ENCODE peak calls at places on chromosome 6, in six cellular contexts. Q is PC-3, Z is hepatocyte, Y is HCT116, T is neural progenitor cell, V is GM23338. N is an unnamed sample.

GRCh38 chr6:164008902-164009301 is 594.4 kb downstream of the QKI start:
- DNase-seq in Q (no peak), Z (no peak), Y (no peak), T (no peak), V (no peak), N (no peak)

GRCh38 chr6:132076452-132076851 is 125.3 kb upstream of the CCN2 start:
- DNase-seq in Q (no peak), Z (no peak), Y (no peak), T (no peak), V (no peak), N (no peak)

GRCh38 chr6:16333580-16333979 is 95.2 kb downstream of the GMPR start:
- DNase-seq in Q (peak; percentile 84), Z (no peak), Y (no peak), T (no peak), V (no peak), N (no peak)

GRCh38 chr6:73372516-73372915 is 2.8 kb upstream of the OOEP start:
- DNase-seq in Q (no peak), Z (no peak), Y (no peak), T (no peak), V (no peak), N (no peak)

GRCh38 chr6:162532283-162533008 is 195.1 kb downstream of the PRKN start:
- DNase-seq in Q (no peak), Z (no peak), Y (no peak), T (no peak), V (no peak), N (no peak)

GRCh38 chr6:141141870-141142269 is 990.9 kb upstream of the GJE1 start:
- DNase-seq in Q (peak; percentile 12), Z (no peak), Y (no peak), T (no peak), V (no peak), N (no peak)

GRCh38 chr6:15254074-15254975 is 8.5 kb downstream of the JARID2 start:
- DNase-seq in Q (peak; percentile 61), Z (no peak), Y (no peak), T (peak; percentile 41), V (no peak), N (no peak)

GRCh38 chr6:158905277-158905676 is 86.1 kb upstream of the EZR start:
- DNase-seq in Q (no peak), Z (no peak), Y (peak; percentile 47), T (no peak), V (no peak), N (no peak)

GRCh38 chr6:155341130-155341828 is 27.0 kb upstream of the TFB1M start:
- DNase-seq in Q (peak; percentile 74), Z (no peak), Y (no peak), T (no peak), V (no peak), N (no peak)

GRCh38 chr6:57106990-57107389 is 17.0 kb downstream of the ZNF451 start:
- DNase-seq in Q (no peak), Z (no peak), Y (no peak), T (no peak), V (no peak), N (no peak)

GRCh38 chr6:144036064-144036873 is 28.2 kb upstream of the PLAGL1 start:
- DNase-seq in Q (no peak), Z (peak; percentile 23), Y (no peak), T (peak; percentile 57), V (peak; percentile 36), N (no peak)

GRCh38 chr6:54431466-54431865 is 123.2 kb downstream of the TINAG start:
- DNase-seq in Q (no peak), Z (no peak), Y (no peak), T (no peak), V (no peak), N (no peak)

GRCh38 chr6:29826271-29826670 is 1.4 kb upstream of the HLA-G start:
- DNase-seq in Q (peak; percentile 65), Z (no peak), Y (no peak), T (no peak), V (no peak), N (no peak)

GRCh38 chr6:56437171-56437900 is 190.0 kb upstream of the COL21A1 start:
- DNase-seq in Q (peak; percentile 81), Z (no peak), Y (no peak), T (no peak), V (no peak), N (no peak)

GRCh38 chr6:149065658-149066556 is 251.6 kb upstream of the TAB2 start:
- DNase-seq in Q (no peak), Z (no peak), Y (no peak), T (no peak), V (no peak), N (no peak)

GRCh38 chr6:40755046-40755681 is 168.0 kb upstream of the LRFN2 start:
- DNase-seq in Q (no peak), Z (peak; percentile 68), Y (no peak), T (peak; percentile 11), V (peak; percentile 51), N (no peak)

GRCh38 chr6:31572041-31572911 is at the start of gene LTA:
- DNase-seq in Q (no peak), Z (no peak), Y (no peak), T (no peak), V (no peak), N (peak; percentile 48)

GRCh38 chr6:156780962-156781705 is 4.0 kb downstream of the ARID1B start:
- DNase-seq in Q (no peak), Z (no peak), Y (no peak), T (no peak), V (no peak), N (no peak)

GRCh38 chr6:137870286-137870685 is 3.2 kb downstream of the TNFAIP3 start:
- DNase-seq in Q (no peak), Z (no peak), Y (no peak), T (no peak), V (no peak), N (no peak)

GRCh38 chr6:15368873-15369272 is 123.0 kb downstream of the JARID2 start:
- DNase-seq in Q (no peak), Z (no peak), Y (no peak), T (no peak), V (no peak), N (no peak)

GRCh38 chr6:121319112-121319553 is 15.1 kb downstream of the TBC1D32 start:
- DNase-seq in Q (peak; percentile 58), Z (peak; percentile 64), Y (no peak), T (peak; percentile 43), V (peak; percentile 78), N (peak; percentile 37)

GRCh38 chr6:27177454-27178000 is 70.0 kb upstream of the PRSS16 start:
- DNase-seq in Q (peak; percentile 88), Z (peak; percentile 92), Y (peak; percentile 87), T (peak; percentile 95), V (peak; percentile 94), N (peak; percentile 91)

GRCh38 chr6:75368151-75368779 is 83.7 kb upstream of the TMEM30A start:
- DNase-seq in Q (peak; percentile 77), Z (peak; percentile 74), Y (peak; percentile 42), T (peak; percentile 76), V (peak; percentile 88), N (peak; percentile 58)

GRCh38 chr6:85066270-85066669 is 301.9 kb upstream of the TBX18 start:
- DNase-seq in Q (no peak), Z (no peak), Y (no peak), T (no peak), V (no peak), N (no peak)

GRCh38 chr6:71139249-71139648 is 149.4 kb upstream of the OGFRL1 start:
- DNase-seq in Q (peak; percentile 2), Z (no peak), Y (no peak), T (no peak), V (no peak), N (no peak)

GRCh38 chr6:13528232-13528631 is 40.8 kb upstream of the GFOD1 start:
- DNase-seq in Q (peak; percentile 30), Z (no peak), Y (no peak), T (no peak), V (no peak), N (no peak)

GRCh38 chr6:144816936-144817335 is 531.8 kb downstream of the UTRN start:
- DNase-seq in Q (no peak), Z (no peak), Y (no peak), T (no peak), V (no peak), N (no peak)

GRCh38 chr6:106685833-106686232 is 56.5 kb downstream of the QRSL1 start:
- DNase-seq in Q (peak; percentile 62), Z (no peak), Y (no peak), T (no peak), V (no peak), N (no peak)
- TF ChIP-seq EZH2phosphoT487 in Q (no peak), Z (no peak), Y (no peak), T (no peak), V (no peak), N (no peak)

GRCh38 chr6:3786131-3786530 is 34.6 kb upstream of the PXDC1 start:
- DNase-seq in Q (peak; percentile 57), Z (no peak), Y (no peak), T (no peak), V (no peak), N (no peak)

GRCh38 chr6:3782876-3783832 is 31.6 kb upstream of the PXDC1 start:
- DNase-seq in Q (peak; percentile 49), Z (no peak), Y (no peak), T (no peak), V (no peak), N (no peak)

GRCh38 chr6:3784885-3785744 is 33.6 kb upstream of the PXDC1 start:
- DNase-seq in Q (no peak), Z (no peak), Y (no peak), T (no peak), V (no peak), N (no peak)

GRCh38 chr6:3785745-3786098 is 34.2 kb upstream of the PXDC1 start:
- DNase-seq in Q (no peak), Z (no peak), Y (no peak), T (no peak), V (no peak), N (no peak)

GRCh38 chr6:3784423-3784822 is 32.9 kb upstream of the PXDC1 start:
- DNase-seq in Q (no peak), Z (no peak), Y (no peak), T (no peak), V (no peak), N (no peak)
- TF ChIP-seq EZH2 in Q (no peak), Z (no peak), Y (no peak), T (no peak), V (no peak), N (no peak)

GRCh38 chr6:139547082-139547776 is 172.8 kb upstream of the CITED2 start:
- DNase-seq in Q (no peak), Z (no peak), Y (no peak), T (no peak), V (no peak), N (no peak)
- H2AFZ ChIP-seq in Q (no peak overlapping the region), Z (no peak overlapping the region), Y (no peak overlapping the region), T (peak overlapping the region; percentile 27), V (no peak overlapping the region), N (no peak overlapping the region)

DNA sequence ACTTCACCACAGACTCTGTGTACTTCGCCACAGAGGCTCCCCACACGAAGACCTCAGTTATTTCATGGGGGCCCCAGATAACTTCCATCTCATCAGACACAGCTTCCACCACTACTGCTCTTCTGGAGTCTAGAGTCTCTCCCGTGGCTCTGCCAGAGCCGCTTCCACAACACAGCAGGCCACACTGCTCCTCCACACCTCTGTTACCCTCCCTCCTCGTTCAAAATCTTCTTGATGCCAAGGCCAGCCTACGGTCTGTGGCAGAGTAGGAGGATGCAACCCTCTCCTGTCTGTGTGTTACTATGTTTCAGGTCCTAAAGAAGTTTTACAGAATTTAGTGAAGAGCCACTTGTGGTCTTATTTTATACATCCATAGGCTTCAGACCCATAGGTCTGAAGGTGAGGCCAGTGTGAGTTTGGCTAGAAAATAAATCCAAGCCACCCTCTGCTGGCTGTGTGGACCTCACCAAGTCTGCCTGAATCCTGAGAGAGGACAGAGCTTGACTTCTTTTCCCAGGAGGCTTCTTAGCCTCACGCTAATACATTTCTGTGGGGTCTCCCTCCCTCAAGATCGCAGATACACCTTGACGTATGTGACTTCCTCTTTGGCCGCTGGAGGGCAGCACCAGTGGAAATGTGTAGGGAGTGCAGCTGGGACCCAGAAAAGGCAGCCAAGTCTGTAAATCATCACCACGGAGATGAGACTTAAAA is 197.7 kb downstream of the FAXC start:
- DNase-seq in Q (peak; percentile 60), Z (peak; percentile 66), Y (peak; percentile 37), T (peak; percentile 73), V (peak; percentile 86), N (peak; percentile 34)
- TF ChIP-seq EZH2phosphoT487 in Q (no peak), Z (no peak), Y (no peak), T (no peak), V (no peak), N (no peak)